ENCODE peak calls at places on chromosomes 13 and 19, in seven cellular contexts. W, E, V, I, Q, U and B are unnamed samples.

GRCh38 chr19:28715157-28715556 is 497.8 kb downstream of the UQCRFS1 start:
- DNase-seq in E (no peak), U (no peak), W (no peak), V (no peak), Q (no peak), I (no peak), B (no peak)

GRCh38 chr19:46927106-46927505 is 66.3 kb downstream of the ARHGAP35 start:
- DNase-seq in U (no peak), E (no peak), W (no peak), Q (no peak), V (no peak), I (no peak), B (no peak)

GRCh38 chr19:41328157-41328817 is 18.3 kb downstream of the CCDC97 start:
- DNase-seq in W (no peak), V (no peak), E (no peak), Q (peak), I (no peak), U (no peak), B (no peak)

GRCh38 chr19:51552996-51553725 is 17.9 kb upstream of the ZNF175 start:
- DNase-seq in E (no peak), I (peak), U (peak), V (peak), Q (no peak), W (no peak), B (no peak)

GRCh38 chr19:1618157-1619093 is 13.2 kb upstream of the UQCR11 start:
- DNase-seq in V (peak), E (no peak), I (peak), W (no peak), Q (peak), U (peak), B (no peak)

GRCh38 chr19:45790942-45791341 is 1.7 kb downstream of the DMWD start:
- DNase-seq in E (no peak), Q (peak), U (no peak), W (no peak), V (no peak), I (no peak), B (no peak)

GRCh38 chr19:10271543-10272086 is 695 bp downstream of the ICAM1 start:
- DNase-seq in V (no peak), W (no peak), I (no peak), E (no peak), U (peak), Q (peak), B (no peak)

GRCh38 chr19:37691881-37692504 is 27.6 kb downstream of the ZNF607 start:
- DNase-seq in W (peak), E (peak), I (no peak), V (peak), U (peak), Q (peak), B (peak)

GRCh38 chr13:52751196-52751595 is 11.6 kb upstream of the CNMD start:
- DNase-seq in U (no peak), W (no peak), I (no peak), Q (no peak), V (no peak), E (no peak), B (no peak)

GRCh38 chr19:52741951-52742485 is 7.2 kb upstream of the ZNF611 start:
- DNase-seq in Q (no peak), U (no peak), W (no peak), I (no peak), E (no peak), V (no peak), B (no peak)

GRCh38 chr19:8473652-8474476 is 28.6 kb downstream of the PRAM1 start:
- DNase-seq in U (no peak), W (no peak), I (no peak), Q (peak), E (no peak), V (no peak), B (no peak)

GRCh38 chr19:15241259-15241658 is 9.0 kb upstream of the EPHX3 start:
- DNase-seq in Q (no peak), W (no peak), E (no peak), V (no peak), U (no peak), I (no peak), B (no peak)

GRCh38 chr19:1350861-1351260 is 32.8 kb upstream of the NDUFS7 start:
- DNase-seq in I (no peak), E (no peak), W (no peak), Q (no peak), V (no peak), U (no peak), B (no peak)

GRCh38 chr19:35869327-35870123 is 1.2 kb downstream of the APLP1 start:
- DNase-seq in Q (peak), U (peak), E (no peak), I (peak), V (peak), W (no peak), B (no peak)

GRCh38 chr19:37977992-37978391 is 71.0 kb downstream of the SIPA1L3 start:
- DNase-seq in I (no peak), Q (peak), U (no peak), W (no peak), E (no peak), V (peak), B (peak)

GRCh38 chr13:35157143-35157755 is 215.2 kb downstream of the NBEA start:
- DNase-seq in W (no peak), U (peak), V (peak), E (no peak), Q (no peak), I (peak), B (no peak)

GRCh38 chr13:48896312-48896711 is 79.4 kb upstream of the FNDC3A start:
- DNase-seq in U (no peak), Q (no peak), I (no peak), V (peak), E (no peak), W (no peak), B (no peak)

GRCh38 chr13:47420012-47420411 is 523.2 kb upstream of the HTR2A start:
- DNase-seq in E (no peak), V (peak), U (no peak), Q (no peak), W (no peak), I (no peak), B (no peak)

GRCh38 chr13:74978596-74978995 is 503.4 kb downstream of the TBC1D4 start:
- DNase-seq in W (no peak), U (no peak), Q (no peak), V (no peak), I (no peak), E (no peak), B (no peak)

GRCh38 chr19:6667114-6667627 is 2.8 kb downstream of the TNFSF14 start:
- DNase-seq in U (no peak), I (no peak), V (no peak), W (no peak), Q (no peak), E (no peak), B (no peak)

GRCh38 chr19:44757735-44758505 is 9.4 kb downstream of the BCL3 start:
- DNase-seq in W (no peak), U (no peak), I (no peak), E (peak), Q (no peak), V (peak), B (no peak)

GRCh38 chr13:114296902-114297301 is 15.5 kb downstream of the UPF3A start:
- DNase-seq in W (no peak), Q (no peak), E (no peak), U (no peak), V (no peak), I (no peak), B (no peak)

GRCh38 chr19:1258161-1258492 is 9.7 kb downstream of the MIDN start:
- DNase-seq in E (no peak), I (no peak), W (no peak), U (no peak), Q (no peak), V (no peak), B (no peak)

GRCh38 chr19:862529-863304 is 3.3 kb downstream of the CFD start:
- DNase-seq in I (no peak), V (no peak), E (no peak), U (peak), W (no peak), Q (peak), B (no peak)

GRCh38 chr13:47679391-47679790 is 321.7 kb downstream of the SUCLA2 start:
- DNase-seq in I (no peak), W (no peak), U (no peak), V (peak), E (no peak), Q (no peak), B (peak)

DNA sequence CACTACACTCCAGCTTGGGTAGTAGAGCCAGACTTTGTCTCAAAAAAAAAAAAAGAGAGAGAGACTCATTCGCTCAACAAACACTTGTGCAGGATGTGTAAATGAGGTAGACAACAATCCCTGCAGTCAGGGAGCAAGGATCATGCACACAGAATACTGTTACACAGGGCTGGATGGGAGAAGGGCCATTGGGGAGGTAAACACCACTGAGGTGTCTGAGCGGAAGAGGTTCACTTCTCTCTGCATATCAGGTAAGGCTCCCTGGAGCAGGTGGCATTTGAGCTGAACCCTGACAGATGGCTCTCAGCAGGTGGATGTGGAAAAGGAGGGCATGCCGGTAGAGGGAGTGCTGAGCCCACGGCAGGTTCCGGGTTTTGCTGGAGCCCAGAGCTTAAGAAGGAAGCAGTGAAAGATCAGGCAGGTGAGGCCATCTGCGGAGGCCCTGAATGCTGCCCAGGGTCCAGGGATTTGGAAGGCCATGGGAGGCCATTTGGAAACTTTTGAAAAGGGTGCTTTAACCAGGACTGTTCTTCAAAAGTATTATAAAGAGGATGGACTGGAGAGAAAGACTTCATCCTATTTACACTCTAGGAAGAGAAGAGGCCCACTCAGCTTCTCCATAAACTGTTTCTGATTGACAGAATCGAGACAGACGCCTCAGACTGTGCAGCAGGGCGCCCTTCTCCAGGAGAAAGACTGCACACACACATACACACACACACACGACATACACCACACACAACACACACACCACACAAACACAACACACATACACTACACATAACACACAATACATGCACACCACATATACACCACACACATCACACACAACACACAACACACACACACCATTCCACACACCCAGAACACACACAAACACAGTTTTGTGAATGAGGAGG is 199.4 kb downstream of the USP12 start:
- DNase-seq in I (peak), V (no peak), W (no peak), Q (peak), E (no peak), U (peak), B (no peak)
- TF ChIP-seq CTCF in I (peak), V (peak), W (no peak), Q (peak), E (peak), U (peak), B (no peak)

GRCh38 chr13:109788372-109789195 is 2.2 kb upstream of the IRS2 start:
- DNase-seq in Q (no peak), W (no peak), I (no peak), V (no peak), U (no peak), E (no peak), B (no peak)
- H3K4me3 ChIP-seq in Q (no peak), W (no peak), I (no peak), V (no peak), U (no peak), E (no peak), B (no peak)

DNA sequence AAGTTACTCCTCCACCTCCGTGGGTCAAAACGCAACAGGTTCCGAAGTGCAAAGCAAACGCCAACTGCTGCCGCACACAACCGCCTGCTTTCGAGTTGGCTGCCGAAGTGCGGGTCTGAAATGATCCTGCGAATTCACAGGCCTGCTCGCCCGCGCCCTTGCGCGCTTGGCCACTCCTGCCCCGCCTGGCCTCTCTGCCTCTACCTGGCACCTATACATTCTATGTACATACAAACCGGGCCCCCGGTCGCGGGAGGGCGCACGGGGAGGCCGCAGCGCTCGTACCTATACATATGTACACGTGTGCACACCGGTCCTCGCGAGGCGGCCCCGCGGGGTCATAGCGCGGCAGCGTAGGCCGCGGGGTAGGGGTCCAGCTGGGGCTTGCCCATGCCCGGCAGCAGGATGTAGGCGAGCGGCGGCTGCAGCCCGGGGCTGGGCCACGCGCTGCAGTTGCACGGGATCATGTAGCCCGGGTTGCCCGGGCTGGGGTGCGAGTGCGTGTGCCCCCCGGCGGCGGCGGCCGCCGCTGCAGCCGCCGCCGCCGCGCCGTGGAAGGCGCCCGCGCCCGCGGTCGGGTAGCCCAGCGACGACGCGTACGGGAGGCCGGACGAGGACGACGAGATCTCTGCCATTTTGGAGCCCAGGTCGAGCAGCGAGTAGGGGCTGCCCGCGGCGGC is 1.3 kb downstream of the SOX21 start:
- DNase-seq in W (no peak), E (no peak), I (no peak), U (no peak), Q (no peak), V (no peak), B (no peak)
- TF ChIP-seq CTCF in W (no peak), E (no peak), I (no peak), U (no peak), Q (no peak), V (no peak), B (peak)

GRCh38 chr13:38338089-38338488 is 11.6 kb upstream of the UFM1 start:
- DNase-seq in W (no peak), U (no peak), V (no peak), I (no peak), E (no peak), Q (no peak), B (no peak)

GRCh38 chr13:38346764-38347163 is 2.9 kb upstream of the UFM1 start:
- DNase-seq in W (no peak), I (no peak), Q (no peak), V (no peak), U (no peak), E (no peak), B (no peak)

GRCh38 chr13:38340624-38341023 is 9.0 kb upstream of the UFM1 start:
- DNase-seq in U (no peak), V (no peak), E (no peak), I (no peak), W (no peak), Q (no peak), B (no peak)

DNA sequence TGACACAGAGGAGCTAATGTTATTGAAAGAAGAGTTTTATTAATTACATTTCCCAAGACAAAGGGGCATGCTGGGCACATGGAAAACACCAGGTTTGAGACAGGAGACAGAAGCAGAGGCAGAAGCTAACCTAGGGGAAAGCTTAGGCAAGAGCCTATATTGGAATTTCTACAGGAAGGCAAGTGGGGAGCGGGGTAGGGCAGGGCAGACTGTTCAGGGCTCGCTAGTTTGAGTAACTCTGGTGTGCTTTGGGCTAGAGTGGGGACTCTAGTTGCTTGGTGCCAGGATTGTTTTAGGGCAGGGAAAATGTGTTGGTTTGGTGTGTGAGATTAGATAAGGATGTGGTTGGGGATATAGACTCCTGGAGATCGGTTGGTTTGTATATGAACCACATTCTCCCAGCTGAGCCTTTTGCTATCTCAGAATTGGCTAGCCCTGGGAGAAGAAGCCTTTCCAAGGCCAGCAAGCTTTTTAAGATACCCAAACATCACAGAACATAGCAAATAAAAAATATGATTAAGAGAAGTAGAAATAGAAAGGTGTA is 8.4 kb upstream of the UFM1 start:
- DNase-seq in V (no peak), U (no peak), W (no peak), E (no peak), I (no peak), Q (no peak), B (no peak)
- H3K4me3 ChIP-seq in V (no peak), U (no peak), W (no peak), E (no peak), I (no peak), Q (no peak), B (no peak)

GRCh38 chr19:4619668-4620294 is 19.5 kb upstream of the TNFAIP8L1 start:
- DNase-seq in Q (no peak), V (no peak), W (no peak), E (no peak), U (no peak), I (no peak), B (no peak)

GRCh38 chr19:4624301-4624700 is 15.0 kb upstream of the TNFAIP8L1 start:
- DNase-seq in W (no peak), Q (no peak), E (no peak), I (no peak), V (no peak), U (no peak), B (no peak)

GRCh38 chr19:4620675-4621074 is 18.6 kb upstream of the TNFAIP8L1 start:
- DNase-seq in W (no peak), I (no peak), U (no peak), V (no peak), Q (no peak), E (no peak), B (no peak)

GRCh38 chr19:4624733-4625362 is 14.5 kb upstream of the TNFAIP8L1 start:
- DNase-seq in Q (no peak), E (no peak), V (peak), I (peak), W (no peak), U (no peak), B (no peak)

DNA sequence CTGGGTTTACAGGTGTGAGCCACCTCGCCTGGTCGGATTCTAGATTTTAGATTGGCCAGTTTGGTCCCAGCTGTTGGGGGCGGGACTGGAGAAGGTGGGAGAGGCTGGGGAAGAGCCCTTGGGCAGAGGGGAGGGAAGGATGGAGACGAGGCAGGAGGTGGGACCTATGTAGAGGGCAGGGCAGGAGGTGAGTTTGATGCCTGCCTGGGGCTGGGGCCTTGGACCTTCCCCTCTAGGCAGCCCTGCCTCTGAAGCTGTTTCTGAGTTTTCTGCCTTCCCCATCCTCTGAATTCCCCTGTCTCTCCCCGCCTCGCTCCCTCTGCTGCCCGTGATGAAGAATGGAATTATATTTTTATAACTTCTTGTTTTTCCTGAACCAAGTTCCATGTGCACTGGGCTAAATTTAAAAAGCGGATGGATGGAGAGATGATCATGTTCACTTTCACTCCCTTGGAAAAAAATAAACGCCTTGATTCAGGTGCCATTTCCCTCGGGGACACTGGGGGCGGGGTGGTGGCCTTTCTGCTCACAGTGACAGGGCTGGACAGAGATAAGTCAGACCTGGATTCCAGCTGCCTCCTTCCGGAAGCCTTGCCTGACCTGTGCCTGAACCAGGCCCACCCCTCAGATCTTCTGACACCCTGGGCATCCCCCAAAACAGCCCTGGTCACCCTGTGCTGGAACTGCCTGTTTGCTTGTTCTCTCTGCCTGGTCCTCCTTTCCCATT is 16.5 kb upstream of the TNFAIP8L1 start:
- DNase-seq in I (no peak), E (no peak), W (no peak), U (no peak), V (no peak), Q (no peak), B (no peak)
- TF ChIP-seq CTCF in I (peak), E (no peak), W (no peak), U (no peak), V (peak), Q (no peak), B (no peak)

DNA sequence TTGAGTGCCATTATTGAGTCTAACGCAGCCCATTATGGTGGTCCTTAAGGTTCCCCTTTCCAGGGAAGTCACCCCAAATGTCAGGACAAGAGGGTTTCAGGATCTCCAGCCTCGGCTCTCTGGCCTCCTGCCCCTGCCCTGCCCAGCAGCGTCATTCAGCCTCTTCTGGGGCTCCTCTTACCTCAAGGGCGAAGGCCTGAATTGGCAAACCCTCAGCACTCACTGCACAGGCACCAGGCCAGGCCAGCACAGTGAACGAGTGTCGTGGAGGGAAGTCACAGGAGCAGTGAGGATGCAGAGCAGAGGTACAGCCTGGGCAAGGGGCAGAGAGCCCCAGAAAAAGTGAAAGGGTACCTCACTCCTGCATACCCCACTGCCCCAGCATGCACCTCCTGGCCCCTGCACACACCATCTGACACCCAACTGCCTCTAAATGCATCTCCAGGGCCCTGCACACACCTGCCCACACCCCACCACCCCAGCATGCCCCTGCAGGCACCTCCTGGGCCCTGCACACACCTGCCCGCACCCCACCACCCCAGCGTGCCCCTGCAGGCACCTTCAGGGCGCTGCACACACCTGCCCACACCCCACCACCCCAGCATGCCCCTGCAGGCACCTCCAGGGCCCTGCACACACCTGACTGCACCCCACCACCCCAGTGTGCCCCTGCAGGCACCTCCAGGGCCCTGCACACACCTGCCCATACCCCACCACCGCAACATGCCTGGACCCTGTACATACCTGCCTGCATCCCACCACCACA is 19.8 kb downstream of the SLC25A42 start:
- DNase-seq in E (no peak), Q (no peak), I (no peak), W (no peak), V (no peak), U (no peak), B (no peak)
- H3K4me3 ChIP-seq in E (no peak), Q (no peak), I (no peak), W (no peak), V (no peak), U (no peak), B (no peak)